ENCODE peak calls at places on chromosomes 6 and 20, in four cellular contexts. U, J, V and C are unnamed samples. For H3K27me3 and H3K4me1, the result is how much of the 10 kb centered on the place peaks cover.

GRCh38 chr20:10671221-10671849 is 2.5 kb downstream of the JAG1 start:
- DNase-seq in J (peak), V (no peak), U (peak), C (peak)

GRCh38 chr6:42260424-42260888 is 42.8 kb upstream of the MRPS10 start:
- DNase-seq in J (no peak), V (no peak), U (no peak), C (no peak)

GRCh38 chr20:32126919-32127318 is 17.4 kb downstream of the TM9SF4 start:
- DNase-seq in V (no peak), U (no peak), J (no peak), C (no peak)

GRCh38 chr6:1409774-1410465 is 20.5 kb downstream of the FOXF2 start:
- DNase-seq in J (no peak), U (no peak), V (no peak), C (no peak)

GRCh38 chr6:78308025-78308424 is 559.3 kb upstream of the IRAK1BP1 start:
- DNase-seq in V (no peak), J (peak), U (peak), C (no peak)

GRCh38 chr20:47843886-47844567 is 58.7 kb upstream of the SULF2 start:
- DNase-seq in U (no peak), J (no peak), V (no peak), C (no peak)

GRCh38 chr6:116105247-116105646 is 4.6 kb downstream of the NT5DC1 start:
- DNase-seq in U (no peak), J (no peak), V (no peak), C (no peak)

GRCh38 chr6:168018664-168019063 is 21.2 kb downstream of the KIF25 start:
- DNase-seq in J (no peak), V (no peak), U (no peak), C (no peak)

GRCh38 chr6:41966961-41967311 is 25.3 kb upstream of the CCND3 start:
- DNase-seq in U (no peak), J (no peak), V (no peak), C (no peak)

GRCh38 chr6:97288188-97288587 is 5.2 kb upstream of the MMS22L start:
- DNase-seq in U (no peak), J (no peak), V (no peak), C (no peak)

GRCh38 chr6:144063744-144064401 is 31.5 kb downstream of the SF3B5 start:
- DNase-seq in V (peak), J (peak), U (peak), C (peak)

GRCh38 chr6:106973018-106973840 is 1.3 kb downstream of the CD24 start:
- DNase-seq in J (peak), U (peak), V (no peak), C (no peak)

GRCh38 chr6:96015791-96016776 is at the start of gene FUT9:
- DNase-seq in U (peak), J (peak), V (no peak), C (peak)

GRCh38 chr6:47221565-47221964 is 88.1 kb downstream of the TNFRSF21 start:
- DNase-seq in J (no peak), V (no peak), U (no peak), C (no peak)

GRCh38 chr6:90537723-90538407 is 49.0 kb downstream of the MAP3K7 start:
- DNase-seq in V (no peak), U (peak), J (no peak), C (no peak)

GRCh38 chr20:46501961-46502360 is 11.4 kb downstream of the ZNF334 start:
- DNase-seq in V (no peak), U (no peak), J (no peak), C (no peak)

GRCh38 chr20:37911838-37912273 is 8.9 kb downstream of the VSTM2L start:
- DNase-seq in V (no peak), J (peak), U (no peak), C (peak)

GRCh38 chr6:37838209-37838921 is 18.8 kb downstream of the ZFAND3 start:
- DNase-seq in V (no peak), U (no peak), J (no peak), C (no peak)

GRCh38 chr6:122484760-122485159 is 13.2 kb upstream of the SERINC1 start:
- DNase-seq in V (no peak), J (no peak), U (no peak), C (no peak)

GRCh38 chr6:163392533-163392932 is 22.0 kb upstream of the QKI start:
- DNase-seq in V (no peak), U (peak), J (peak), C (peak)

DNA sequence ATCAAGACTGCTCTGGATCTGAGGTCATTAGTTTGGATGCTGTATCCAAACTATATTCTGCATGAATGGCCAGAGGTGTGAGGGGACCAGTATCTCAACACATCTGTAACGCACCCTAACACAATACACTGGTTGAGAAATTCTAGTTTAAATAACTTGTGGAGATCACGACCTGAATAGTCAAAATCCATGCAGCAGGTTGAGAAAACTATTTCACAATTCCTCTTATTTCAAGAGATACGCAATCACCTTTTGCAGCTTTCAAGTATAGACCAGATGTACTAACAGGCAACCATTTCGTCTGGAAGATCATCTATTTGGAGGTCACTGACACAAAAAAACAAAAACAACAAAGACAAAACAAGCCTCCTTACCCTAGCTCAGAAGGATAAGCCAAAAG is 11.1 kb downstream of the CSNK2A1 start:
- DNase-seq in U (no peak), V (no peak), J (no peak), C (no peak)
- H3K27me3 ChIP-seq in U (under half), V (under half), J (under half), C (under half)

GRCh38 chr6:152981989-152982767 is 663 bp downstream of the FBXO5 start:
- DNase-seq in J (no peak), V (no peak), U (no peak), C (no peak)
- H3K4me1 ChIP-seq in J (under half), V (under half), U (under half), C (under half)

GRCh38 chr20:17613328-17614175 is 43.7 kb downstream of the DSTN start:
- DNase-seq in U (no peak), V (no peak), J (no peak), C (peak)
- H3K27ac ChIP-seq in U (peak), V (no peak), J (peak), C (no peak)

GRCh38 chr20:58228484-58229197 is at the start of gene ANKRD60:
- DNase-seq in V (peak), J (no peak), U (peak), C (peak)
- H3K27me3 ChIP-seq in V (under half), J (under half), U (half or more), C (under half)